ENCODE peak calls at places on chromosome X, in six cellular contexts. F is psoas muscle; J is naive thymus-derived CD4-positive, alpha-beta T cell; D is neural progenitor cell; E is H1; M is heart left ventricle. X is an unnamed sample.

GRCh38 chrX:72271091-72271490 is 6.0 kb downstream of the RPS4X start:
- DNase-seq in F (no peak), J (no peak), D (no peak), E (no peak), M (no peak), X (no peak)

GRCh38 chrX:27893211-27893610 is 85.4 kb downstream of the MAGEB10 start:
- DNase-seq in F (no peak), J (no peak), D (no peak), E (no peak), M (no peak), X (no peak)

GRCh38 chrX:150730719-150731118 is 37.5 kb downstream of the MTMR1 start:
- DNase-seq in F (no peak), J (no peak), D (no peak), E (no peak), M (no peak), X (no peak)

GRCh38 chrX:72475952-72476668 is 96.5 kb downstream of the HDAC8 start:
- DNase-seq in F (no peak), J (no peak), D (no peak), E (no peak), M (no peak), X (no peak)

GRCh38 chrX:109776986-109777385 is 43.9 kb upstream of the ACSL4 start:
- DNase-seq in F (no peak), J (no peak), D (no peak), E (no peak), M (no peak), X (no peak)

GRCh38 chrX:308821-309520 is 9.6 kb downstream of the GTPBP6 start:
- DNase-seq in F (peak), J (no peak), D (no peak), E (no peak), M (peak), X (peak)

GRCh38 chrX:43064096-43064495 is 286.1 kb upstream of the PPP1R2C start:
- DNase-seq in F (no peak), J (no peak), D (no peak), E (no peak), M (no peak), X (no peak)

GRCh38 chrX:632391-633042 is 1.9 kb downstream of the SHOX start:
- DNase-seq in F (no peak), J (no peak), D (peak), E (no peak), M (no peak), X (no peak)

GRCh38 chrX:56233682-56234081 is 1.5 kb downstream of the KLF8 start:
- DNase-seq in F (peak), J (no peak), D (peak), E (peak), M (peak), X (peak)

GRCh38 chrX:45710081-45710801 is 509.6 kb upstream of the DIPK2B start:
- DNase-seq in F (no peak), J (no peak), D (no peak), E (no peak), M (no peak), X (no peak)

GRCh38 chrX:72299891-72300630 is 5.7 kb downstream of the CITED1 start:
- DNase-seq in F (no peak), J (no peak), D (no peak), E (no peak), M (no peak), X (no peak)

GRCh38 chrX:86981326-86981890 is 536.2 kb upstream of the KLHL4 start:
- DNase-seq in F (no peak), J (no peak), D (no peak), E (no peak), M (no peak), X (no peak)

GRCh38 chrX:47224266-47224895 is 5.9 kb downstream of the CDK16 start:
- DNase-seq in F (peak), J (no peak), D (no peak), E (no peak), M (no peak), X (no peak)

GRCh38 chrX:104391905-104392304 is 137.2 kb upstream of the ESX1 start:
- DNase-seq in F (no peak), J (no peak), D (peak), E (no peak), M (no peak), X (no peak)

GRCh38 chrX:19630776-19631707 is 115.7 kb upstream of the MAP3K15 start:
- DNase-seq in F (no peak), J (no peak), D (no peak), E (no peak), M (no peak), X (no peak)

GRCh38 chrX:13937370-13938052 is 92.2 kb downstream of the GEMIN8 start:
- DNase-seq in F (no peak), J (no peak), D (peak), E (no peak), M (no peak), X (no peak)

GRCh38 chrX:141469469-141469868 is 115.1 kb downstream of the SPANXA1 start:
- DNase-seq in F (no peak), J (no peak), D (no peak), E (no peak), M (no peak), X (no peak)

GRCh38 chrX:132375941-132376340 is 112.9 kb downstream of the MBNL3 start:
- DNase-seq in F (no peak), J (no peak), D (peak), E (no peak), M (no peak), X (no peak)

GRCh38 chrX:135086197-135086854 is 34.0 kb downstream of the ETDB start:
- DNase-seq in F (no peak), J (no peak), D (peak), E (no peak), M (no peak), X (no peak)

GRCh38 chrX:113741744-113742143 is 842.1 kb upstream of the HTR2C start:
- DNase-seq in F (no peak), J (no peak), D (peak), E (no peak), M (no peak), X (no peak)

GRCh38 chrX:20947411-20947912 is 426.8 kb upstream of the CNKSR2 start:
- DNase-seq in F (no peak), J (no peak), D (peak), E (no peak), M (no peak), X (no peak)

GRCh38 chrX:108473979-108474378 is 34.3 kb downstream of the COL4A5 start:
- DNase-seq in F (no peak), J (no peak), D (no peak), E (no peak), M (no peak), X (no peak)

GRCh38 chrX:153538424-153538823 is 21.0 kb downstream of the ATP2B3 start:
- DNase-seq in F (no peak), J (no peak), D (no peak), E (no peak), M (no peak), X (no peak)

GRCh38 chrX:8345473-8345872 is 119.2 kb upstream of the VCX3B start:
- DNase-seq in F (no peak), J (no peak), D (no peak), E (no peak), M (no peak), X (no peak)

GRCh38 chrX:97398030-97398551 is 514.4 kb downstream of the RPA4 start:
- DNase-seq in F (no peak), J (no peak), D (no peak), E (no peak), M (no peak), X (no peak)

GRCh38 chrX:153459976-153460375 is 10.4 kb downstream of the HAUS7 start:
- DNase-seq in F (no peak), J (no peak), D (no peak), E (no peak), M (no peak), X (no peak)

GRCh38 chrX:67346225-67346624 is 197.6 kb upstream of the AR start:
- DNase-seq in F (no peak), J (no peak), D (no peak), E (no peak), M (no peak), X (no peak)

GRCh38 chrX:150581093-150581775 is 12.8 kb downstream of the MTM1 start:
- DNase-seq in F (no peak), J (no peak), D (no peak), E (no peak), M (no peak), X (no peak)

GRCh38 chrX:112746812-112747630 is 67.3 kb upstream of the LHFPL1 start:
- DNase-seq in F (no peak), J (no peak), D (no peak), E (no peak), M (no peak), X (no peak)

GRCh38 chrX:55521687-55522086 is 32.0 kb upstream of the USP51 start:
- DNase-seq in F (no peak), J (no peak), D (no peak), E (no peak), M (no peak), X (no peak)

GRCh38 chrX:151680805-151681204 is 14.5 kb upstream of the PRRG3 start:
- DNase-seq in F (no peak), J (peak), D (peak), E (peak), M (no peak), X (no peak)

DNA sequence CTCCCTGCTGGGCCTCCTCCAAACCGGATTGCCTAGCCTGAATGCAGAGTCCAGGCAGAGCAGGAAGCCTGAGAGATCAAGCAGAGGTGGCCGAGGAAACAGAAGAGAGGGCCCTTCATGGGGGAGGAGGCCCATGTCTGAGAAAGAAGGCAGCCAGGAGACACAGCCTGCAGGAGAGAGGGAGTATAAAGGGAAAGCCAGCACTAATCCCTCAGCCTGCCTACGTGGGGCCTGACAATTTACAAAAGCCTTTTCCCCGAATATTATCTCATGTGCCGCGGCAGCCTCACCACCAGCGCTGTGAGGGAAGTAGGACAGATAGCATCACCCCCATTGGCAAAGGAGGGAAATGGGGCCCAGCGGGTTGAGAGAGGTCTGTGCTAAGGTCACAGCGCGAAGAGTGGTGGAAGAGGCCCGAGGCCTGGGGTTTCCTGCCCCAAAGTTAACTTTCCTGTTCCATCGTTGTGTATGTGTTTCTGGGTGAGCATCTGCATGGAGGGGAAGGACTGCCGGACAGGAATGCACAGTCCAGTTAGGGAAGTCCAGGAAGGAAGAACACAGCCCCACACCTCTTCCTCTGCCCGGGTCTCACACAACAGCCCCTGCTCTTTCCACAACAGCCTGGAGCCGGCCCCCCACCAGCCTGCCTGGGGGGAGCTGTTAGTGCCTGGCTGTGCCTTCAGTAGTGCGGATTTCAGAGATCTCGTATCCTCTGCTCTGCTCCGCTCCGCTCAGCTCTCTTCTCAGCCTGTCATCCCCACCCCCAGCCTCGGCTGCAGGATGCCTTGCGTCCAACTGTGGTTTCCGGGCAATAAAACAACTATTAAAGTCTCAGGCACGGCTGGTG is 50.9 kb upstream of the BCOR start:
- DNase-seq in F (no peak), J (no peak), D (peak), E (no peak), M (no peak), X (no peak)
- H3K4me3 ChIP-seq in F (no peak), J (no peak), D (peak), E (peak), M (no peak), X (no peak)

GRCh38 chrX:10008483-10009056 is 41.4 kb downstream of the CLDN34 start:
- DNase-seq in F (no peak), J (no peak), D (no peak), E (no peak), M (no peak), X (no peak)

GRCh38 chrX:10011261-10011931 is 44.2 kb downstream of the CLDN34 start:
- DNase-seq in F (no peak), J (no peak), D (peak), E (no peak), M (no peak), X (no peak)

GRCh38 chrX:10011991-10012390 is 44.8 kb downstream of the CLDN34 start:
- DNase-seq in F (no peak), J (no peak), D (peak), E (no peak), M (no peak), X (no peak)

GRCh38 chrX:10012776-10013175 is 45.6 kb downstream of the CLDN34 start:
- DNase-seq in F (no peak), J (no peak), D (no peak), E (no peak), M (no peak), X (no peak)

GRCh38 chrX:10010686-10011085 is 43.5 kb downstream of the CLDN34 start:
- DNase-seq in F (no peak), J (no peak), D (peak), E (no peak), M (no peak), X (no peak)
- H3K27ac ChIP-seq in F (no peak), J (no peak), D (peak), E (peak), M (peak), X (peak)

DNA sequence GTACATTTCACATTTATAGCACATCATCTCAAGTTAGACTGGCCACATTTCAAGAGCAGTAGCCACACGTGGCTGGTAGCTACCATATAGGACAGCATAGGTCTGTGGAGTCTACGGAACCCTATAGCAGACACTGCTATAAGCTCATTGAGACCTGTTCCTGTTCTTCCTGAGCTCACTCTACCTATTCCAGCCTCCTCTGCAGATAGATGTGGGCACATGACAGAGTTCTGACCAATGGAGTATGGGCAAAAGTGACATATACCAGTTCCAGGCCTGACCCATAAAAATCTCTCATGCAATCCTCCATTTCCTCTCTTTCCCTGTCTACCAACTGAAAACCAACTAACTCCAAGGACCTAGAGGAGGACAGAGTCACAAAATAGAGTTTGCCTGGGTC is 3.5 kb upstream of the HDAC6 start:
- DNase-seq in F (no peak), J (no peak), D (no peak), E (no peak), M (no peak), X (no peak)
- H3K4me3 ChIP-seq in F (no peak), J (no peak), D (no peak), E (no peak), M (no peak), X (no peak)

DNA sequence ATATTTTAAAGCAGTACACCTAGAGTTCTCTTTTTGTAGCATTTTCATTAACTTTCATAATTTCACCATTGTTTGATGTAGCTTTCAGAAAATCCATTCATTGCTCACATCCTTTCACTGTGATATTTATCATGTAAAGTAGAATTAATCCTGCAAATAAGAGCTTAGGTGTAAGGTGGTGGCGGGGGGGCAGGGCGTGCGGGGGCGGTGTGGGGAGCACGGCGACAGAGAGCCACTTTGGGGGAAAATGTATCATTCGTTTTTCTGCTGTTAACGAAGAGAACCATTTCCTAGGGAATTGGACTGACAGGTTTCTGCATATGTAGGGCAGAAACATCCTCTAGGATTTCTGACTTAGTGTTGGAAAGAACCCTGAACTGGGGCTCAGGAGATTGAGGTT is 82.6 kb upstream of the BRS3 start:
- DNase-seq in F (no peak), J (no peak), D (no peak), E (no peak), M (no peak), X (no peak)
- H3K27ac ChIP-seq in F (no peak), J (no peak), D (no peak), E (no peak), M (no peak), X (no peak)

GRCh38 chrX:54171091-54171490 is 12.0 kb downstream of the FAM120C start:
- DNase-seq in F (no peak), J (no peak), D (no peak), E (no peak), M (no peak), X (no peak)
- H3K4me3 ChIP-seq in F (no peak), J (no peak), D (no peak), E (no peak), M (no peak), X (no peak)

DNA sequence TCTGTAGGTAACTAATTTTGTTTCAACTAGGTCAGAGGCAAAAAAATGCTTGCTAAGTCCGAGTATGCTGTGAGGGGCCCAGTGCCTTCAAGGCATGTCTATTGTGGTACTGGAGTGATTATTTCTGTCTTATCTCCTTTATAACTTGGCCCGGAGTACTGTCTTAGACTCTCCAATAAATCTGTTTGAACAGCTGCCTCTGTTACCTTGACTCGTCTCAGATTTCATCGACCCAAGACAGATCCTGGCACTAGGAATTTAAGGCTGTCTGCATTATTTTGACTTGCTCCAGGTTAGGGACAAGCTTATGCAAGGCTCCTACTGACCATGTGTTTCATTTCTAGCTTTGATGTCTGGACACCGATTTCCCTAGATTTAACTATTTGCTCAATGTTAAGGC is 41.1 kb upstream of the NKAP start:
- DNase-seq in F (no peak), J (no peak), D (no peak), E (no peak), M (no peak), X (no peak)
- H3K27ac ChIP-seq in F (no peak), J (no peak), D (no peak), E (no peak), M (no peak), X (no peak)

GRCh38 chrX:11611161-11611560 is 54.6 kb downstream of the ARHGAP6 start:
- DNase-seq in F (no peak), J (no peak), D (peak), E (no peak), M (no peak), X (no peak)

GRCh38 chrX:11611965-11612364 is 53.8 kb downstream of the ARHGAP6 start:
- DNase-seq in F (no peak), J (no peak), D (no peak), E (no peak), M (no peak), X (no peak)

GRCh38 chrX:11606408-11606807 is 59.3 kb downstream of the ARHGAP6 start:
- DNase-seq in F (no peak), J (no peak), D (no peak), E (no peak), M (no peak), X (no peak)

DNA sequence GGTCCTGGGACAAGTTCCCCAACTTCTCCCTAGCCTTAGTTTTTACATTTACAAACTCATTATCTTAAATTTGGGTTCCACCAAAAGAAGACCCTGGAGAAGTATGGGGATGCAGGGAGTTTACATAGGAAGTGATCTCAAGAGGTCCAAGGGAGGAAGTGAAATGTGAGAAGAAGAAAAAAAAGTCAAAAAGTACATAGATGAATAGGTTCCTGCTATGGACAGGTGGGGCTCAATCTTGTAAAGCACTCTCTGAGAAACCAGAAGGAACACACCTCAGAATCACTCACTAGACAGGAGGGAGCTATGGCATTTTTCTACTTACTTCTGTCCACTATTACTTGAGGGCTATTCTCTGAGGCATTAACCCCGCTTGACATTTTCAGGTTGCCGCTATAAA is 56.6 kb downstream of the ARHGAP6 start:
- DNase-seq in F (no peak), J (no peak), D (no peak), E (no peak), M (no peak), X (no peak)
- H3K4me3 ChIP-seq in F (no peak), J (no peak), D (no peak), E (no peak), M (no peak), X (no peak)